ENCODE peak calls at places on chromosomes 13 and 19, in five cellular contexts. L is HCT116, Q is K562, Z is SK-N-SH, B is HepG2. G is an unnamed sample.

GRCh38 chr19:35309481-35310279 is 17.7 kb downstream of the MAG start:
- DNase-seq in L (no peak), Q (peak), Z (no peak), B (peak), G (no peak)

GRCh38 chr19:30516111-30516510 is 143.9 kb downstream of the ZNF536 start:
- DNase-seq in L (no peak), Q (no peak), Z (no peak), B (no peak), G (no peak)

GRCh38 chr19:51185069-51185867 is 39.6 kb upstream of the CD33 start:
- DNase-seq in L (no peak), Q (no peak), Z (no peak), B (no peak), G (no peak)

GRCh38 chr13:100440756-100441421 is 147.7 kb downstream of the GGACT start:
- DNase-seq in L (no peak), Q (no peak), Z (no peak), B (peak), G (no peak)

GRCh38 chr13:73215807-73216206 is 157.0 kb downstream of the KLF5 start:
- DNase-seq in L (no peak), Q (no peak), Z (no peak), B (no peak), G (no peak)

GRCh38 chr19:14517446-14517839 is 754 bp downstream of the DNAJB1 start:
- DNase-seq in L (no peak), Q (no peak), Z (no peak), B (no peak), G (no peak)

GRCh38 chr13:84126671-84127171 is 244.4 kb upstream of the SLITRK1 start:
- DNase-seq in L (no peak), Q (no peak), Z (no peak), B (no peak), G (peak)

GRCh38 chr13:23848019-23848418 is 41.2 kb downstream of the MIPEP start:
- DNase-seq in L (no peak), Q (no peak), Z (peak), B (no peak), G (no peak)

GRCh38 chr13:61406275-61406674 is 9.4 kb downstream of the PCDH20 start:
- DNase-seq in L (no peak), Q (no peak), Z (no peak), B (no peak), G (no peak)

GRCh38 chr13:106566682-106567420 is 1.1 kb downstream of the ARGLU1 start:
- DNase-seq in L (no peak), Q (no peak), Z (peak), B (peak), G (no peak)

GRCh38 chr19:51572415-51572814 is 1.3 kb downstream of the ZNF175 start:
- DNase-seq in L (no peak), Q (no peak), Z (no peak), B (no peak), G (no peak)

GRCh38 chr13:98144501-98145350 is 1.8 kb downstream of the FARP1 start:
- DNase-seq in L (peak), Q (no peak), Z (peak), B (peak), G (no peak)

GRCh38 chr13:79183231-79183630 is 222.8 kb downstream of the RBM26 start:
- DNase-seq in L (no peak), Q (no peak), Z (no peak), B (no peak), G (no peak)

GRCh38 chr13:20525144-20525600 is 485 bp downstream of the CRYL1 start:
- DNase-seq in L (no peak), Q (peak), Z (no peak), B (peak), G (no peak)

GRCh38 chr13:33003458-33004019 is 12.7 kb upstream of the KL start:
- DNase-seq in L (no peak), Q (no peak), Z (no peak), B (no peak), G (no peak)

GRCh38 chr19:56538761-56539263 is at the start of gene ZFP28:
- DNase-seq in L (no peak), Q (peak), Z (peak), B (no peak), G (no peak)

GRCh38 chr13:20425819-20426219 is 99.8 kb downstream of the CRYL1 start:
- DNase-seq in L (no peak), Q (no peak), Z (peak), B (no peak), G (no peak)

GRCh38 chr19:37977992-37978391 is 71.0 kb downstream of the SIPA1L3 start:
- DNase-seq in L (no peak), Q (no peak), Z (no peak), B (no peak), G (no peak)

GRCh38 chr19:55321466-55321865 is 3.7 kb downstream of the TMEM150B start:
- DNase-seq in L (no peak), Q (no peak), Z (no peak), B (no peak), G (no peak)

GRCh38 chr19:55320844-55321419 is 4.2 kb downstream of the TMEM150B start:
- DNase-seq in L (no peak), Q (no peak), Z (no peak), B (no peak), G (no peak)

GRCh38 chr19:55322495-55322894 is 2.6 kb downstream of the TMEM150B start:
- DNase-seq in L (no peak), Q (no peak), Z (no peak), B (no peak), G (no peak)

GRCh38 chr19:55316646-55317045 is 8.5 kb downstream of the TMEM150B start:
- DNase-seq in L (no peak), Q (no peak), Z (peak), B (no peak), G (no peak)

GRCh38 chr19:55319786-55320185 is 5.4 kb downstream of the TMEM150B start:
- DNase-seq in L (no peak), Q (peak), Z (peak), B (no peak), G (no peak)
- TF ChIP-seq ZBTB33 in L (no peak), Q (no peak), Z (no peak), B (no peak), G (no peak)

GRCh38 chr19:45494261-45494916 is 2.5 kb downstream of the RTN2 start:
- DNase-seq in L (no peak), Q (no peak), Z (no peak), B (no peak), G (no peak)
- TF ChIP-seq ZBTB33 in L (no peak), Q (no peak), Z (no peak), B (no peak), G (no peak)

GRCh38 chr19:32750441-32751055 is 31.0 kb downstream of the TDRD12 start:
- DNase-seq in L (no peak), Q (no peak), Z (no peak), B (no peak), G (no peak)
- TF ChIP-seq ZBTB33 in L (no peak), Q (no peak), Z (no peak), B (no peak), G (no peak)

GRCh38 chr13:50419896-50420295 is 404.7 kb downstream of the KCNRG start:
- DNase-seq in L (no peak), Q (no peak), Z (no peak), B (no peak), G (no peak)
- TF ChIP-seq ZBTB33 in L (no peak), Q (no peak), Z (no peak), B (no peak), G (no peak)

DNA sequence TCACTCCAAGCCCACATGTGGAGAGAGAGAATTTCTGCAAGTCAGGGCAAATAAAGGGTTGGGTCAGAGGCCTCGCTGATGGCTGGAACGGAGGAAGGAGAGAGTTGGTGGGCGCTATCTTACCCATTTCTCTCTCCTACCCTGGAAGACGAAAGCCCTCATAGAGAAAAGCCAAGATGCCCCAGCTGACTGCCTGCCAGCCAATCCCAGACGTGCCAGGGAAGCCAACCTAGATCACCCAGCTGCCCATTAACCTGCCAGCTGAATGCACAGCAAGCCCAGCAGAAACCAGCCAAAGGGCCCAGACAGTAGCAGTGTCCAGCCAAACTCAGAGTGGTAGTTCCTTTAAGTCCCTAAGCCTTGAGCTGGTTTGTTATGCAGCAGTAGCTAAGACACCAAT is 167.0 kb upstream of the ZNF507 start:
- DNase-seq in L (no peak), Q (no peak), Z (no peak), B (no peak), G (no peak)
- TF ChIP-seq ZBTB33 in L (no peak), Q (no peak), Z (no peak), B (no peak), G (no peak)

DNA sequence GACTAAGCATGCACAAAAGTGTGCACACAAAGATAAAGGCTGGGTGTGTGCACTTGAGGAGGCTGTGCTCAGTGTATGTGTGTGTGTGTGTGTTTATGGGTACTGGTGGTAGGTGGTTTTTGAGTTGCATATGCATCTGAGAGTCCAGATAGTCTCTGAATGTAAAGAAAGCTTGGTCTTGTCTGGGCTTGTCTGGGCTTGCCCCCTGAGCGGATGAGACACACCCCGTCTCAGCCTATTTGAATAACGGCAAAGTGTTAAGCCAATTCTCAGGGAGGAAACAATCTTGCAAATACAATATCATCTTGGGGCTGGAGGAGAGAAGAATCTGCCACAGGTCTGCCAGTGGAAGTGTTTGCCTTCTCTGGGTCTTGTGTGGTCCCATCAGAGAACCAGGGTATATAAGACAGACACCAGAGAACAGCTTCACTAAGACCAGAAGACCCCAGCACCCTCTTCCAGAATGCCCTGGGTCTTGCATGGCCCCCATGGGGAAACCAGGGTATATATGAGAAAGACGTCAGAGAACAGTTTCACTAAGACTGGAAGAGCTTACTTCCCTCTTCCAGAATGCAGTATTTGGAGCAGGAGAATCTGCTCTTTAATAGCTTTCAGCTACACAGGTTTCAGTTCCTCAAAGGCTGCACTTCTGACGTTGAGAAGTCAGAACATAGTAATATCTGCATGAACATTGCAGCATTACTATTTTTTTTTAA is 13.4 kb downstream of the CD70 start:
- DNase-seq in L (no peak), Q (peak), Z (no peak), B (no peak), G (peak)
- TF ChIP-seq ZBTB33 in L (no peak), Q (no peak), Z (no peak), B (no peak), G (no peak)

GRCh38 chr13:35983206-35983605 is 148.0 kb downstream of the DCLK1 start:
- DNase-seq in L (no peak), Q (no peak), Z (no peak), B (no peak), G (no peak)

GRCh38 chr13:35984287-35984686 is 146.9 kb downstream of the DCLK1 start:
- DNase-seq in L (no peak), Q (no peak), Z (no peak), B (no peak), G (no peak)

GRCh38 chr13:35978607-35979316 is 152.4 kb downstream of the DCLK1 start:
- DNase-seq in L (peak), Q (peak), Z (peak), B (peak), G (no peak)

GRCh38 chr13:35976126-35976525 is 155.1 kb downstream of the DCLK1 start:
- DNase-seq in L (no peak), Q (no peak), Z (no peak), B (no peak), G (no peak)

GRCh38 chr13:35979378-35979911 is 151.7 kb downstream of the DCLK1 start:
- DNase-seq in L (no peak), Q (no peak), Z (no peak), B (no peak), G (no peak)
- TF ChIP-seq ZBTB33 in L (no peak), Q (no peak), Z (no peak), B (no peak), G (no peak)